ENCODE peak calls at places on chromosomes 7 and 10, in six cellular contexts. R is B cell; C is putamen; M is left cardiac atrium; X is non-pigmented ciliary epithelial cell; V is central memory CD8-positive, alpha-beta T cell. E is an unnamed sample.

GRCh38 chr10:78991187-78991586 is 77.6 kb upstream of the ZMIZ1 start:
- DNase-seq in R (no peak), C (no peak), M (no peak), X (no peak), V (no peak), E (no peak)

GRCh38 chr7:79709574-79710409 is 256.3 kb upstream of the MAGI2 start:
- DNase-seq in R (no peak), C (no peak), M (no peak), X (peak), V (no peak), E (no peak)

GRCh38 chr10:26172126-26172525 is 44.4 kb upstream of the GAD2 start:
- DNase-seq in R (no peak), C (no peak), M (no peak), X (no peak), V (no peak), E (no peak)

GRCh38 chr10:45219416-45219815 is 96.0 kb downstream of the OR13A1 start:
- DNase-seq in R (no peak), C (no peak), M (no peak), X (no peak), V (no peak), E (no peak)

GRCh38 chr10:127532659-127533058 is 16.4 kb upstream of the NPS start:
- DNase-seq in R (no peak), C (no peak), M (no peak), X (no peak), V (no peak), E (no peak)

GRCh38 chr7:75817112-75817511 is 3.5 kb upstream of the CCL24 start:
- DNase-seq in R (no peak), C (no peak), M (no peak), X (no peak), V (no peak), E (no peak)

GRCh38 chr10:94066411-94066810 is 72.7 kb downstream of the PLCE1 start:
- DNase-seq in R (no peak), C (no peak), M (peak), X (no peak), V (no peak), E (no peak)

GRCh38 chr7:98755138-98755898 is 114.5 kb downstream of the TMEM130 start:
- DNase-seq in R (no peak), C (no peak), M (no peak), X (no peak), V (no peak), E (no peak)